ENCODE peak calls at places on chromosome 2, in six cellular contexts. D, I, X, A, M and R are unnamed samples.

GRCh38 chr2:60553496-60553991 is at the start of gene BCL11A:
- DNase-seq in I (peak; percentile 74), X (peak; percentile 76), D (peak; percentile 92), A (no peak), M (no peak), R (no peak)

GRCh38 chr2:160561551-160562280 is 68.1 kb upstream of the RBMS1 start:
- DNase-seq in D (no peak), I (no peak), M (no peak), A (no peak), X (no peak), R (no peak)

GRCh38 chr2:239171643-239172042 is 229.2 kb downstream of the HDAC4 start:
- DNase-seq in M (no peak), I (no peak), D (no peak), A (no peak), X (no peak), R (no peak)

GRCh38 chr2:39725401-39725800 is 53.7 kb downstream of the THUMPD2 start:
- DNase-seq in A (no peak), M (no peak), X (no peak), D (no peak), I (no peak), R (no peak)

GRCh38 chr2:40512246-40512645 is 60.4 kb upstream of the SLC8A1 start:
- DNase-seq in A (no peak), X (no peak), D (no peak), M (no peak), I (no peak), R (no peak)

GRCh38 chr2:185785851-185786473 is 47.4 kb downstream of the FSIP2 start:
- DNase-seq in I (no peak), D (no peak), M (no peak), A (no peak), X (no peak), R (no peak)

GRCh38 chr2:20940481-20940795 is 103.4 kb downstream of the APOB start:
- DNase-seq in A (no peak), M (no peak), I (no peak), X (no peak), D (no peak), R (no peak)

GRCh38 chr2:113899166-113899565 is 9.3 kb downstream of the ACTR3 start:
- DNase-seq in A (no peak), D (no peak), X (no peak), I (no peak), M (no peak), R (no peak)

GRCh38 chr2:904243-905024 is 46.2 kb upstream of the SNTG2 start:
- DNase-seq in X (no peak), M (no peak), I (no peak), D (no peak), A (no peak), R (no peak)

GRCh38 chr2:241571821-241572620 is 13.5 kb downstream of the BOK start:
- DNase-seq in D (no peak), M (no peak), I (no peak), A (no peak), X (no peak), R (no peak)

GRCh38 chr2:205175831-205176230 is 506.5 kb upstream of the NRP2 start:
- DNase-seq in D (no peak), A (no peak), X (no peak), I (no peak), M (no peak), R (no peak)

GRCh38 chr2:74374509-74375205 is 5.5 kb downstream of the DCTN1 start:
- DNase-seq in A (peak; percentile 9), D (no peak), X (no peak), M (no peak), I (peak; percentile 75), R (peak; percentile 97)

GRCh38 chr2:230512955-230513748 is 97.2 kb downstream of the SP100 start:
- DNase-seq in M (no peak), X (no peak), D (no peak), I (no peak), A (peak; percentile 56), R (no peak)

GRCh38 chr2:207779523-207779922 is 9.8 kb upstream of the FZD5 start:
- DNase-seq in D (no peak), I (no peak), M (no peak), X (no peak), A (no peak), R (no peak)

GRCh38 chr2:122028371-122029102 is 273.1 kb downstream of the TSN start:
- DNase-seq in D (peak; percentile 53), I (no peak), M (no peak), X (no peak), A (no peak), R (peak; percentile 39)

GRCh38 chr2:62897187-62897827 is 153.3 kb upstream of the OTX1 start:
- DNase-seq in I (no peak), X (no peak), M (no peak), A (no peak), D (no peak), R (no peak)

GRCh38 chr2:7169631-7170030 is 252.4 kb downstream of the RNF144A start:
- DNase-seq in X (no peak), I (no peak), M (no peak), D (no peak), A (no peak), R (no peak)

GRCh38 chr2:61962095-61962984 is 56.9 kb downstream of the COMMD1 start:
- DNase-seq in X (no peak), I (no peak), A (no peak), D (no peak), M (no peak), R (no peak)

GRCh38 chr2:88637464-88637863 is 10.2 kb upstream of the EIF2AK3 start:
- DNase-seq in I (no peak), A (no peak), X (no peak), M (no peak), D (no peak), R (no peak)

GRCh38 chr2:117091026-117091425 is 723.5 kb upstream of the DDX18 start:
- DNase-seq in X (no peak), D (no peak), A (no peak), I (no peak), M (no peak), R (peak; percentile 56)

GRCh38 chr2:54635554-54636152 is 87.8 kb upstream of the EML6 start:
- DNase-seq in A (no peak), D (no peak), X (no peak), M (no peak), I (no peak), R (no peak)

GRCh38 chr2:191358325-191359025 is 113.3 kb downstream of the MYO1B start:
- DNase-seq in X (no peak), D (no peak), I (no peak), A (no peak), M (no peak), R (no peak)

GRCh38 chr2:72165792-72166191 is 18.1 kb upstream of the CYP26B1 start:
- DNase-seq in D (no peak), X (peak; percentile 6), A (no peak), M (no peak), I (no peak), R (no peak)

GRCh38 chr2:62293151-62293489 is 97.2 kb downstream of the B3GNT2 start:
- DNase-seq in M (no peak), A (no peak), I (no peak), D (no peak), X (no peak), R (no peak)

GRCh38 chr2:201357216-201357615 is at the start of gene FLACC1:
- DNase-seq in A (peak; percentile 66), D (peak; percentile 18), M (no peak), X (no peak), I (no peak), R (peak; percentile 20)

GRCh38 chr2:20668470-20668869 is 1.5 kb downstream of the GDF7 start:
- DNase-seq in M (no peak), A (no peak), X (no peak), D (no peak), I (no peak), R (no peak)

GRCh38 chr2:95310651-95311050 is 13.5 kb downstream of the KCNIP3 start:
- DNase-seq in I (no peak), D (peak; percentile 54), M (no peak), A (no peak), X (no peak), R (no peak)

GRCh38 chr2:231795525-231796327 is 9.5 kb downstream of the COPS7B start:
- DNase-seq in X (no peak), M (peak; percentile 6), D (peak; percentile 65), A (peak; percentile 98), I (peak; percentile 47), R (no peak)

GRCh38 chr2:173831312-173832229 is 133.6 kb downstream of the SP3 start:
- DNase-seq in D (no peak), X (no peak), A (no peak), M (peak; percentile 12), I (no peak), R (peak; percentile 13)